ENCODE peak calls at places on chromosomes 13 and 19, in four cellular contexts. Y, X, L and Z are unnamed samples. For H3K4me1 and H3K27me3, the result is how much of the 10 kb centered on the place peaks cover.

GRCh38 chr13:89749888-89750287 is 1597.6 kb upstream of the MIR17HG start:
- DNase-seq in Y (no peak), X (no peak), L (no peak), Z (no peak)

GRCh38 chr13:57375876-57376275 is 208.9 kb downstream of the PRR20E start:
- DNase-seq in Y (no peak), X (no peak), L (no peak), Z (no peak)

GRCh38 chr13:44132710-44133109 is 240.9 kb upstream of the SERP2 start:
- DNase-seq in Y (peak), X (peak), L (no peak), Z (no peak)

GRCh38 chr19:9075064-9075964 is 11.5 kb upstream of the OR1M1 start:
- DNase-seq in Y (peak), X (peak), L (no peak), Z (no peak)

GRCh38 chr19:52691215-52691610 is 43.6 kb downstream of the ZNF611 start:
- DNase-seq in Y (no peak), X (peak), L (no peak), Z (no peak)

GRCh38 chr13:77409412-77409811 is 82.5 kb upstream of the MYCBP2 start:
- DNase-seq in Y (no peak), X (no peak), L (no peak), Z (no peak)

GRCh38 chr19:752652-753517 is 2.0 kb downstream of the MISP start:
- DNase-seq in Y (peak), X (peak), L (no peak), Z (no peak)

GRCh38 chr13:99380921-99381645 is 73.9 kb upstream of the GPR183 start:
- DNase-seq in Y (no peak), X (no peak), L (no peak), Z (no peak)

GRCh38 chr19:30406220-30406944 is 34.2 kb downstream of the ZNF536 start:
- DNase-seq in Y (no peak), X (no peak), L (no peak), Z (no peak)

GRCh38 chr13:22432690-22433089 is 748.1 kb upstream of the SGCG start:
- DNase-seq in Y (no peak), X (no peak), L (peak), Z (no peak)

GRCh38 chr19:57267294-57267693 is 13.0 kb upstream of the ZNF460 start:
- DNase-seq in Y (no peak), X (no peak), L (no peak), Z (no peak)

GRCh38 chr13:88303157-88303556 is 632.0 kb downstream of the SLITRK5 start:
- DNase-seq in Y (no peak), X (no peak), L (no peak), Z (no peak)

GRCh38 chr13:75908137-75908536 is 272.0 kb downstream of the LMO7 start:
- DNase-seq in Y (no peak), X (peak), L (no peak), Z (no peak)

GRCh38 chr13:108227651-108228272 is 9.6 kb downstream of the ABHD13 start:
- DNase-seq in Y (peak), X (no peak), L (peak), Z (peak)

GRCh38 chr13:21668665-21669599 is 1.9 kb upstream of the FGF9 start:
- DNase-seq in Y (peak), X (peak), L (peak), Z (peak)

GRCh38 chr13:102774210-102774560 is 599 bp upstream of the TEX30 start:
- DNase-seq in Y (no peak), X (peak), L (no peak), Z (no peak)

GRCh38 chr13:109383683-109384082 is 402.7 kb downstream of the IRS2 start:
- DNase-seq in Y (peak), X (no peak), L (no peak), Z (no peak)

GRCh38 chr19:3507371-3508120 is 1.4 kb downstream of the FZR1 start:
- DNase-seq in Y (no peak), X (no peak), L (no peak), Z (no peak)

GRCh38 chr13:51682691-51683090 is 98.4 kb downstream of the WDFY2 start:
- DNase-seq in Y (no peak), X (no peak), L (no peak), Z (no peak)

GRCh38 chr13:113528798-113529180 is 38.3 kb upstream of the DCUN1D2 start:
- DNase-seq in Y (no peak), X (no peak), L (no peak), Z (no peak)

GRCh38 chr13:113528101-113528797 is 37.7 kb upstream of the DCUN1D2 start:
- DNase-seq in Y (no peak), X (no peak), L (no peak), Z (no peak)

GRCh38 chr13:113531041-113531873 is 40.7 kb upstream of the DCUN1D2 start:
- DNase-seq in Y (no peak), X (no peak), L (no peak), Z (no peak)

GRCh38 chr13:113526466-113527220 is 36.1 kb upstream of the DCUN1D2 start:
- DNase-seq in Y (no peak), X (no peak), L (peak), Z (no peak)

DNA sequence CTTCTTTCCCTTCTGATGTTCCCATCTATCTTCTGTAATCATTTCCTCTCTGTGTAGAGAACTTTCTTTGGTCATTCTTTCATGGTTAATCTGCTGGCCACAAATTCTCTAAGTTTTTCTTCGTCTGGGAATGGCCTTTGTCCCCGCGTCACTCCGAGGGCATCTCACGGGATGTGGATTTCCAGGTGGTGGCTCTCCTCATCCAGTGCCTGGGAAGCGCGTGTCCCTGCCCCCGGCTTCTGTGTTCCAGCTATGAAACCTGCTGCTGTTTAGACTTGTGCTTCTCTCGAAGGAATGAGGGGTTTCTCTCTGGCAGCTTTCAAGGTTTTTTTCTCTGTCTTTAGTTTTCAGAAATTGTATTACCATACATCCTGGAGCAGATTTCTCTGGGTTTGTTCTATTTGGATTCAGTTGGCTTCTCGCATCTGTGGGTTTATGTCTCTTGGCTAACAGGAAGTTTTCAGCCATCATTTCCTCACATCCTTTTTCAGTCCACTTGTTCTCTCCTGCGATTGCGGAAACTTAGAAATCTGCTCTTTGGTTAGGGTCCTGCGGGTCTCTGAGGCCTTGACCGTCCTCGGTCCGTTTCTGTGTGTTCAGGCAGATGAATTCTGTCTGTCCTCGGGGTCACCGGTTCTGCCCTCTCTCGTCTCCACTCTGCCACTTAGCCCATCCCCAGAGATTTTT is 36.9 kb upstream of the DCUN1D2 start:
- DNase-seq in Y (no peak), X (no peak), L (no peak), Z (no peak)
- H3K4me3 ChIP-seq in Y (no peak), X (no peak), L (no peak), Z (no peak)

GRCh38 chr19:14375055-14375581 is 6.1 kb upstream of the ADGRE5 start:
- DNase-seq in Y (no peak), X (peak), L (no peak), Z (peak)

GRCh38 chr19:14370169-14370998 is 10.9 kb upstream of the ADGRE5 start:
- DNase-seq in Y (no peak), X (no peak), L (no peak), Z (peak)

GRCh38 chr19:14369399-14370168 is 11.7 kb upstream of the ADGRE5 start:
- DNase-seq in Y (peak), X (no peak), L (no peak), Z (peak)

GRCh38 chr19:14368011-14368513 is 13.2 kb upstream of the ADGRE5 start:
- DNase-seq in Y (peak), X (no peak), L (peak), Z (peak)

GRCh38 chr19:14371321-14371821 is 9.9 kb upstream of the ADGRE5 start:
- DNase-seq in Y (no peak), X (no peak), L (no peak), Z (no peak)
- H3K4me1 ChIP-seq in Y (under half), X (under half), L (under half), Z (half or more)

GRCh38 chr19:45917421-45918091 is 3.0 kb upstream of the NANOS2 start:
- DNase-seq in Y (no peak), X (no peak), L (no peak), Z (no peak)

GRCh38 chr19:45918721-45919120 is 4.1 kb upstream of the NANOS2 start:
- DNase-seq in Y (no peak), X (no peak), L (no peak), Z (no peak)

GRCh38 chr19:45919678-45920077 is 5.1 kb upstream of the NANOS2 start:
- DNase-seq in Y (no peak), X (no peak), L (no peak), Z (no peak)

GRCh38 chr19:45922281-45922680 is 7.7 kb upstream of the NANOS2 start:
- DNase-seq in Y (no peak), X (no peak), L (no peak), Z (no peak)

GRCh38 chr19:45920458-45920857 is 5.9 kb upstream of the NANOS2 start:
- DNase-seq in Y (no peak), X (no peak), L (no peak), Z (no peak)
- H3K27me3 ChIP-seq in Y (under half), X (under half), L (half or more), Z (under half)

GRCh38 chr19:15194938-15195337 is 5.9 kb downstream of the NOTCH3 start:
- DNase-seq in Y (peak), X (no peak), L (no peak), Z (no peak)

GRCh38 chr19:15196683-15197005 is 4.2 kb downstream of the NOTCH3 start:
- DNase-seq in Y (no peak), X (no peak), L (no peak), Z (no peak)

GRCh38 chr19:15197275-15198005 is 3.4 kb downstream of the NOTCH3 start:
- DNase-seq in Y (peak), X (no peak), L (no peak), Z (no peak)

GRCh38 chr19:15195381-15195964 is 5.3 kb downstream of the NOTCH3 start:
- DNase-seq in Y (peak), X (peak), L (no peak), Z (no peak)

GRCh38 chr19:15195987-15196682 is 4.7 kb downstream of the NOTCH3 start:
- DNase-seq in Y (peak), X (no peak), L (no peak), Z (no peak)
- H3K4me3 ChIP-seq in Y (peak), X (peak), L (no peak), Z (no peak)

GRCh38 chr13:114053026-114053425 is 79.2 kb upstream of the C13orf46 start:
- DNase-seq in Y (peak), X (no peak), L (no peak), Z (no peak)

GRCh38 chr13:114056205-114057013 is 76.0 kb downstream of the RASA3 start:
- DNase-seq in Y (no peak), X (no peak), L (no peak), Z (no peak)

GRCh38 chr13:114054830-114055439 is 77.5 kb downstream of the RASA3 start:
- DNase-seq in Y (no peak), X (no peak), L (no peak), Z (no peak)

GRCh38 chr13:114055766-114056165 is 76.7 kb downstream of the RASA3 start:
- DNase-seq in Y (no peak), X (no peak), L (no peak), Z (no peak)

GRCh38 chr13:114054269-114054668 is 78.2 kb downstream of the RASA3 start:
- DNase-seq in Y (no peak), X (no peak), L (no peak), Z (no peak)
- H3K4me1 ChIP-seq in Y (under half), X (under half), L (under half), Z (under half)

DNA sequence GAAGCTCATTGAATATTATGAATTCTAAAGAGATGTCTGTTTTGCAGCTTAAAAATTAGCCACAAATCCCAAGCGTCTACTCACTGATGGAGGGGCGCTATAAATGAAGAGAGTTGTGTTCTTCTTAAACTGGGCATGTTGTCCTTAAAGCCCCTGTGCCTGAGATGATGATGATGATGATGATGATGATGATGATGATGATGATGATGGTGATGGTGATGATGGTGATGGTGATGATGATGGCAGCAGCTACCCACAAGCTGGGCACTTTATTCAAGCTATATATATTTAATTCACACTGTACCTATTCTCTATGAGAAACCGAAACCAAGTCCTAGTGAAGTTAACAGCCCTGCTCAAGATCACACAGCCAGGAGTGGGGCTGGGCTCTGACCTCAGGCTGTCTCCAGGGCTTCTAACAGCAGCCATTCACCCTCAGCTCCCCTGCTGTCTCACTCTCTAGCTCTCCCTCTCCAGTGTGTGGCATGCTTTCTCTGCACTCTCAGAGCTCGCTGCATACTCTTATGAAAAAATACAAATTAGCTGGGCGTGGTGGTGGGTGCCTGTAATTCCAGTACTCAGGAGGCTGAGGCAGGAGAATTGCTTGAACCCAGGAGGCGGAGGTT is 169.0 kb downstream of the SHISA2 start:
- DNase-seq in Y (no peak), X (no peak), L (peak), Z (peak)
- H3K27me3 ChIP-seq in Y (under half), X (under half), L (under half), Z (under half)

DNA sequence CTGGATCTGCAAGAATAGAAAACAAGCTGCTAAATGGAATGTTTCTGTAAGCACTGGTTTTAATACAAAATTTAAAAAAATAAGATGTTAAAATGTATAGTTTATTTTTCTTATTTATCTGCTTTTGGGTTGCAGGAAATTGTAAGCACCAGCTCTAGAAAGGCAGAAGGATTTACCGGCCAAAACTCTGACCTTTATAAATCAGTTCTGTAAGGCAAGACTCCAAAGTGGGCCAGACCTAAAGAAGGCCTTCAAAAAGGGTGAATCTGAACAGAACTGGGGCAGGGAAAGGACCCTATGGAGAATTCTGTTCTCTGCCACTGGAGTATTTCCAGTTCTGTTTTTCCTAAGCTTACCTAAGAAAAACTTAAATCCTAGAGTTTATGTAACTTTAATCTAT is 19.3 kb downstream of the ZNF100 start:
- DNase-seq in Y (no peak), X (no peak), L (no peak), Z (no peak)
- H3K4me3 ChIP-seq in Y (no peak), X (no peak), L (no peak), Z (no peak)

DNA sequence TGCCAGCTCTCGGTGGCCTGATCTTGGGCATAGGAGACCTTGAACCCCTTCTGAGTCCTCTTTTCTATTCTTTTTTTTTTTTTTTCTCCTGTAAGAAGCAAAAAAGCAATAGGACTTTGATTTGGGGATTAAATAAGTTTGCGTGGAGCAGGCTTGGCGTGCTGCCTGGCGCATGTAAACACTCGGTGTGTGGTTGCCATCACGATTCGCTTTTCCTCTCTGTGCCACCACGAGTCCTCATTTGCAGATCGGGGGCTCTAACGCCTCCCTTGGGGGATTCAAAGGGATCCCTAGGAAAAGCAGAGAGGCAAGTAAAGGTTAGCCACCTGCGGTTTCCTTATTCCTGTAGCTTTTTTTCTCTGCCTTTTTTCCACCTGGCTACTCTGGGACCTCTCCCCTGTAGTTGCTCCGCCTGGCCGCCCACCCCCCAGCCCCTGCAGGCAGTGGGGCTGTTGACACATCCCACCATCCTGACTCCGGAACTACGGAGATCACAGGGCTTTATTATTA is 1.3 kb downstream of the SAFB start:
- DNase-seq in Y (peak), X (no peak), L (peak), Z (no peak)
- H3K4me1 ChIP-seq in Y (under half), X (half or more), L (half or more), Z (half or more)

DNA sequence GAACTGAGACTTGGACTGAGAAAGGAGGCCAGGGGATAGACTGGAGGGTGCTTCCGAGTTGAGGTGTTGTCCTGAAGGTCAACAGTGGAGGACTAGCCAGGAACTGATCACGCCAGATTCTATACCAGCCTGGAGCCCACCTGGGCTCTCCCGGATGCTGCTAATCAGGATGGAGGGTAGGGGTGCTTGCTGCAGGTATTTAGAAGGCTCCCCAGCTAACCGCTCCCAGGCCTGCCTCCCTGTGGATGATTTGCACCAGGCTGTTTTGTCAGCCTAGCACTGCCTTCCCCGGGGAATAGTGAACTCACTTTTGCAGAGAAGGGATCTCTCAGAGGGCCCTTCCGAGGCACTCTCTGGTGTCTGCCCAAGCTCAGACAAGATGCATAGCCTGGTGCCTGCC is 60.5 kb upstream of the KCTD15 start:
- DNase-seq in Y (no peak), X (no peak), L (no peak), Z (no peak)
- H3K27me3 ChIP-seq in Y (under half), X (under half), L (under half), Z (under half)

DNA sequence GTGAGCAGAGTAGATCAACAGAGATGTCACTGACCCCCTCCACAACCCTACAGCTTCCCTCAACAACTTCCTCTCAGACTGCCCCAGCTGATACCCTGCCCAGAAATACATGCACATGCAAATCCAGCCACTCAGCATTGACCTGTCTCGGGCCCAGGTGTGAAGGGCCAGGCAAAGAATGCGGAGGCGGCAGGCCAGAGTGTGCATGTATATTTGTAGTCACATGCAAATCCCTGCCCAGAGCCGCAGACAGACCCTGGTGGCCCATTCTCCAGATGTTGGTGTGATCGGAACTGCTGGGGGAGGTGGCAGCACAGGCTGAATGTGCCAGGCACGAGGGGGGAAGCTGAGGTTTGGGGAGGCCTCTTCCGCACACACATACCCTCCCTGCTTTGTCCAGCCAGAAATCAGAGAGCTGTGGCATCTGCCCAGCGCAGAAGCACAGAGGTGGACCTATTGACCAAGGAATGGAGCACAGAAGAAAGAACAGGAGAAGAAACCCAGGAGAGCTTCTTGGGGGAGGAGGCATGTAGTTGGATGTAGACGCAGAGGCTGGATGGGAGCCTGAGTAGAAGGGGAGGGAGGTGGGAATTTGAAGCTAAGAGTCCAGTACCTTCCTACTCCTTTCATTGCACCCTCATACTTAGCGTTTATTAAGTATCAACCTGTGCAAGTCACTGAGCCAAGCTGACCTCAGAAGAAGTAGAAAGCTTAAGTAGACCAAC is 14.4 kb downstream of the MEF2B start:
- DNase-seq in Y (no peak), X (no peak), L (no peak), Z (no peak)
- H3K4me3 ChIP-seq in Y (no peak), X (no peak), L (no peak), Z (no peak)